ENCODE peak calls at places on chromosomes 2 and 18, in nine cellular contexts. Z, W, X, I, K, G, O, J and H are unnamed samples.

GRCh38 chr2:157440404-157441071 is 3.4 kb downstream of the CYTIP start:
- DNase-seq in O (no peak), K (no peak), I (no peak), G (no peak), Z (peak), X (no peak), W (no peak), J (no peak), H (no peak)

GRCh38 chr18:67199993-67200617 is 316.4 kb downstream of the DSEL start:
- DNase-seq in I (peak), O (peak), Z (peak), X (no peak), K (peak), G (peak), J (no peak), W (no peak), H (no peak)

GRCh38 chr2:57278451-57278850 is 768.2 kb upstream of the VRK2 start:
- DNase-seq in O (no peak), K (no peak), G (no peak), Z (no peak), X (no peak), W (no peak), I (no peak), J (no peak), H (no peak)

GRCh38 chr18:45874501-45875184 is 49.2 kb downstream of the SIGLEC15 start:
- DNase-seq in X (no peak), O (no peak), W (no peak), Z (peak), G (no peak), J (no peak), I (peak), K (no peak), H (no peak)

GRCh38 chr2:234705108-234705507 is 208.2 kb upstream of the ARL4C start:
- DNase-seq in K (peak), I (peak), G (peak), O (no peak), X (no peak), W (no peak), J (no peak), Z (no peak), H (no peak)

GRCh38 chr2:59974051-59974766 is 579.2 kb downstream of the BCL11A start:
- DNase-seq in K (no peak), Z (no peak), W (no peak), O (no peak), I (no peak), J (no peak), X (no peak), G (peak), H (no peak)

GRCh38 chr2:7116516-7116915 is 199.3 kb downstream of the RNF144A start:
- DNase-seq in W (no peak), G (no peak), I (no peak), Z (no peak), K (no peak), X (no peak), J (no peak), O (no peak), H (no peak)

GRCh38 chr2:172484253-172484652 is 56.9 kb downstream of the ITGA6 start:
- DNase-seq in W (no peak), Z (peak), K (no peak), X (no peak), G (no peak), I (peak), O (no peak), J (no peak), H (no peak)

GRCh38 chr2:130150181-130151144 is 5.6 kb upstream of the CCDC74B start:
- DNase-seq in O (no peak), K (no peak), I (no peak), Z (no peak), W (no peak), X (no peak), G (peak), J (peak), H (no peak)

GRCh38 chr2:43174368-43175186 is 51.8 kb downstream of the ZFP36L2 start:
- DNase-seq in O (no peak), W (no peak), K (no peak), G (no peak), J (no peak), I (no peak), Z (peak), X (no peak), H (no peak)

GRCh38 chr18:34978953-34979608 is 62.1 kb upstream of the MAPRE2 start:
- DNase-seq in I (peak), G (peak), K (peak), X (peak), W (peak), J (peak), O (peak), Z (peak), H (peak)

GRCh38 chr2:69535739-69536374 is 98.6 kb upstream of the NFU1 start:
- DNase-seq in W (no peak), X (no peak), J (no peak), I (no peak), G (no peak), O (no peak), Z (peak), K (no peak), H (no peak)

GRCh38 chr2:130374587-130375290 is 18.9 kb downstream of the PTPN18 start:
- DNase-seq in Z (no peak), I (peak), K (no peak), O (no peak), W (no peak), G (peak), X (no peak), J (no peak), H (no peak)

GRCh38 chr18:75581336-75582121 is 154.0 kb upstream of the SMIM21 start:
- DNase-seq in X (no peak), Z (no peak), J (no peak), W (no peak), G (no peak), K (no peak), I (peak), O (no peak), H (no peak)

GRCh38 chr18:25353080-25353479 is 1.1 kb upstream of the ZNF521 start:
- DNase-seq in I (no peak), J (no peak), O (no peak), Z (no peak), G (no peak), X (no peak), W (no peak), K (no peak), H (no peak)

GRCh38 chr2:37631292-37631691 is 40.1 kb downstream of the CDC42EP3 start:
- DNase-seq in K (no peak), I (no peak), O (no peak), Z (no peak), W (no peak), G (no peak), X (no peak), J (no peak), H (no peak)

GRCh38 chr18:74333091-74333490 is 17.5 kb downstream of the C18orf63 start:
- DNase-seq in G (no peak), X (no peak), Z (no peak), O (no peak), K (no peak), I (peak), J (no peak), W (no peak), H (no peak)

GRCh38 chr2:174577967-174578589 is 19.5 kb downstream of the WIPF1 start:
- DNase-seq in G (peak), O (no peak), Z (peak), I (peak), J (no peak), W (no peak), X (no peak), K (no peak), H (no peak)

GRCh38 chr2:222609391-222609790 is 46.5 kb downstream of the FARSB start:
- DNase-seq in I (peak), J (no peak), O (no peak), X (no peak), Z (no peak), W (no peak), K (no peak), G (peak), H (no peak)

GRCh38 chr2:23510471-23510870 is 125.5 kb downstream of the KLHL29 start:
- DNase-seq in W (no peak), I (no peak), O (no peak), J (no peak), Z (no peak), K (no peak), G (no peak), X (peak), H (peak)

GRCh38 chr2:196925768-196926561 is 542 bp downstream of the PGAP1 start:
- DNase-seq in J (peak), Z (peak), I (peak), W (peak), X (peak), K (no peak), O (peak), G (peak), H (peak)

GRCh38 chr2:19695706-19696105 is 206.1 kb downstream of the TTC32 start:
- DNase-seq in O (no peak), J (no peak), I (no peak), K (no peak), X (no peak), Z (no peak), G (no peak), W (no peak), H (no peak)

GRCh38 chr2:30410217-30410616 is 36.8 kb upstream of the LCLAT1 start:
- DNase-seq in W (no peak), Z (no peak), I (peak), O (peak), G (peak), J (no peak), K (no peak), X (no peak), H (no peak)

GRCh38 chr18:7637269-7637668 is 70.2 kb downstream of the PTPRM start:
- DNase-seq in X (no peak), O (no peak), G (no peak), J (no peak), W (no peak), I (peak), K (no peak), Z (no peak), H (no peak)

GRCh38 chr2:3430740-3431490 is 51.4 kb downstream of the TRAPPC12 start:
- DNase-seq in Z (no peak), W (no peak), G (no peak), O (no peak), I (no peak), X (no peak), K (no peak), J (no peak), H (no peak)

GRCh38 chr2:1784087-1784486 is 39.8 kb upstream of the PXDN start:
- DNase-seq in X (no peak), K (no peak), W (no peak), G (no peak), I (peak), J (peak), O (no peak), Z (no peak), H (no peak)

GRCh38 chr2:96243843-96244242 is 22.0 kb downstream of the TMEM127 start:
- DNase-seq in O (no peak), G (no peak), Z (peak), W (no peak), X (no peak), K (no peak), J (no peak), I (no peak), H (no peak)

GRCh38 chr2:124318913-124319312 is 293.8 kb downstream of the CNTNAP5 start:
- DNase-seq in I (peak), K (no peak), X (no peak), O (no peak), J (no peak), G (no peak), W (no peak), Z (no peak), H (no peak)

GRCh38 chr2:96407041-96407918 is 71.7 kb downstream of the NCAPH start:
- DNase-seq in W (peak), J (peak), X (peak), K (peak), I (peak), O (peak), Z (peak), G (peak), H (peak)

GRCh38 chr2:37768491-37768925 is 97.1 kb upstream of the CDC42EP3 start:
- DNase-seq in W (no peak), G (no peak), K (no peak), O (peak), Z (no peak), J (no peak), X (no peak), I (peak), H (no peak)

GRCh38 chr18:31819106-31819924 is 58.6 kb upstream of the SLC25A52 start:
- DNase-seq in K (peak), X (no peak), W (no peak), G (no peak), Z (peak), J (no peak), I (peak), O (peak), H (no peak)

GRCh38 chr18:78501251-78501650 is 478.4 kb upstream of the SALL3 start:
- DNase-seq in I (no peak), O (no peak), J (no peak), X (no peak), G (no peak), Z (no peak), W (no peak), K (no peak), H (no peak)

GRCh38 chr18:78510636-78511035 is 469.0 kb upstream of the SALL3 start:
- DNase-seq in K (no peak), Z (no peak), X (no peak), J (no peak), I (no peak), W (no peak), O (no peak), G (no peak), H (no peak)

GRCh38 chr18:78507217-78507616 is 472.4 kb upstream of the SALL3 start:
- DNase-seq in I (no peak), O (no peak), W (no peak), J (no peak), Z (no peak), X (no peak), G (no peak), K (no peak), H (no peak)

GRCh38 chr18:78503129-78503528 is 476.5 kb upstream of the SALL3 start:
- DNase-seq in K (no peak), I (no peak), G (no peak), J (no peak), Z (no peak), O (no peak), X (no peak), W (no peak), H (no peak)

DNA sequence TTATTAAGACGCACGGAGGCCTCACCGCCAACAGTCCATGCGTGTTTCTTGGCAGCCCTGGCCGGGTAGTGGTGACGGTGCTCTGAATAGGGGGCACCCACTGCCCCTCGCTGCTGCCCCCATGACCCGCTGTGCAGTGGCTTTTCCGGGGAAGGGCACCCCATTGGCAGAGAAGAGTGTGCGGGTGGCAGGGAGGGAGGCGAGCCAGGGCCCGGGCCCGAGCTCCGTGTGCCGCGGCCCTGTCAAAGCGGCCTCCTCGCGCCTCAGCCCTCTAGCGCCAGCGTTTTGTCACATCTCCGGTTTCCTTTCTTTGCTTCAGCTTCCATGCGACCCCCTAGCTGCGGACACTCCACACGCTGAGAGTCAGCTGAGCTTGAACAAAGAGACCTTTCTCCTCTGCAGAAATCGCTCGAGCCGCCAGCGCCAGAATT is 473.6 kb upstream of the SALL3 start:
- DNase-seq in Z (no peak), I (no peak), W (no peak), X (no peak), O (no peak), G (no peak), K (no peak), J (no peak), H (no peak)
- H3K27ac ChIP-seq in Z (no peak), I (no peak), W (no peak), X (no peak), O (no peak), G (no peak), K (no peak), J (no peak), H (no peak)

GRCh38 chr2:153864022-153864421 is 7.7 kb upstream of the GALNT13 start:
- DNase-seq in X (no peak), I (no peak), Z (no peak), O (no peak), K (no peak), W (no peak), G (no peak), J (no peak), H (no peak)
- H3K4me3 ChIP-seq in X (no peak), I (no peak), Z (no peak), O (no peak), K (no peak), W (no peak), G (no peak), J (no peak), H (no peak)

DNA sequence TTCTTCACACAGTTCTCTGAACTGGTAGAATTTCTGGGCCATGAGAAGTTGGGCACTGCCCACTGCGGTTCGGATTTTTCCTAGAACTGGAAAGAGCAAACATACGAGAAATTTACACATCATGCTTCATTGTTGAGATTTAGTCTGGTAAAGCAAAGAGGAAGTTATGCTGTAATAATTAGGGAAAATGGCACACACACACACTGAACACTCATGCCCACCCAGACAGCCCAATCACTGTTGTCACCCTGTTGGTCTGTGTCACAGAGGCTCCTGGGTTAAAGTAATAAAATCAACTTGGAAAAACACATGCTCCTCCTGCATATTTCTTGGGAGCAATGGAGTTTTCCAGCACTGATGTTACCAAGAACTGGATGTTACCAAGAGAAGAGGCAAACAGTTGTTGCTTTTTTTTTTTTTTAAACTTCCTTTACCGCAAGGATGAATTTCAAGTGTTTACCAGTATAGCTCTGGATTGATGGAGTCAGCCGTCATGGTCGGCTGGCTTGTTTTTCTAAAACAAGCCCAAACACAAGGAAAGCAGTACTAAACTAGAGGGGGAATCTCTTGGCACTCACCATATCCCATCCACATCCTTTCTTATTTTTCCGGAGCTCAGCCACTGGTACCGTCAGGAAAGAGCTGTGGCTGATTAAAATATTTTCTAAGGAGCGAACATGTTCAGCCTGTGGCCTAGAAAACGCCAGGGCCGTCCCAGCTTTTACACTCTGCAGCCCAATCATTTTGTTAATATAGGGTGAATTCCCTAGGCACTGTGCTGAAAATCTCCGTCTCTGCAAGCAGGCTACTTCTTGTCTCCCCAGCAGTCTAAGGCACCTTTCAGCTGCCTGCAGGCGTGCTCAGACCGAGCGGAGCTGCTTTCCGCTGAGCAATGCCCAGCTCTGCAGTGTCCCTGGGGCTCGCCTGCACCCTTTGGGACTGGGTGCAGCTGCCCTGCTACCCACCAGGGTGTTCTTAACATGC is 58.9 kb downstream of the TGIF1 start:
- DNase-seq in I (no peak), K (no peak), W (no peak), O (no peak), Z (no peak), G (no peak), J (no peak), X (no peak), H (no peak)
- H3K27ac ChIP-seq in I (no peak), K (no peak), W (no peak), O (no peak), Z (no peak), G (no peak), J (no peak), X (no peak), H (no peak)

GRCh38 chr2:15974565-15975260 is 34.4 kb downstream of the MYCN start:
- DNase-seq in K (no peak), J (no peak), I (no peak), Z (no peak), G (no peak), O (no peak), W (no peak), X (no peak), H (no peak)
- H3K4me3 ChIP-seq in K (no peak), J (no peak), I (no peak), Z (no peak), G (no peak), O (no peak), W (no peak), X (no peak), H (no peak)

GRCh38 chr2:10876394-10876793 is 35.3 kb upstream of the KCNF1 start:
- DNase-seq in X (no peak), G (no peak), K (no peak), J (no peak), Z (no peak), O (no peak), I (peak), W (no peak), H (no peak)
- H3K27ac ChIP-seq in X (no peak), G (no peak), K (no peak), J (no peak), Z (no peak), O (no peak), I (no peak), W (no peak), H (no peak)

GRCh38 chr2:27765621-27766286 is 5.8 kb upstream of the MRPL33 start:
- DNase-seq in O (no peak), X (peak), K (peak), I (peak), G (no peak), W (peak), Z (no peak), J (no peak), H (peak)
- H3K4me3 ChIP-seq in O (no peak), X (peak), K (peak), I (no peak), G (peak), W (no peak), Z (no peak), J (peak), H (peak)

DNA sequence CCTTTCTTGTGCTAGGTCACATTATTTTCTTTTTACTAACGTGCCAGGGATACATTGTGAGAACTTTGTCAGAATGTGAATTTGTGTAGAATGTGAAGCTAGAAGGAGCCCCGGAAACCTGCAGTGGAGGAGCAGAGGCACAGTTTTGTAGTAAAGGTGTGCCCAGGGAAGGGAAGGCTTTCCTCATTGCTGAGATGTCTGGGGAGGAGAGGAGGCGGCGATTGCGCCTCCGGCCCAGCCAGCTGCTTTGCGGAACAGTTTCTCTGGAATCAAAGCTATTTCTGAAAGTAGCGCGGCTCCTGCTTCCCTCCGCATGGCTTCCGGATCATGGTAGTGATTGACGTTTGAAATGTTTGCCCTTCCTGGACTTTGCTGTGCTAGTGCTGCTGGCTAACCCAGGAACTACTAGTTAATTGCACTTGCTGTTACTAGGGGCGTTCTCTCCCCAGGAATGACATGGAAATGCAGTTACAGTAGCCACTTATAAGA is 83.1 kb upstream of the RBM44 start:
- DNase-seq in G (no peak), J (no peak), O (no peak), Z (no peak), K (no peak), I (no peak), W (peak), X (no peak), H (no peak)
- H3K27ac ChIP-seq in G (no peak), J (peak), O (no peak), Z (no peak), K (no peak), I (no peak), W (peak), X (peak), H (peak)